ENCODE peak calls at places on chromosomes 12 and 14, in six cellular contexts. B is fibroblast of lung, S is pancreas, I is ovary, A is testis, L is tibial artery. Q is an unnamed sample.

GRCh38 chr14:101103321-101103901 is 199.9 kb upstream of the RTL1 start:
- DNase-seq in B (no peak), S (no peak), I (peak), A (peak), L (no peak), Q (peak)

GRCh38 chr14:77882631-77883030 is 82.7 kb downstream of the ADCK1 start:
- DNase-seq in B (peak), S (no peak), I (no peak), A (no peak), L (no peak), Q (no peak)

GRCh38 chr12:125004621-125005020 is 11.2 kb downstream of the BRI3BP start:
- DNase-seq in B (no peak), S (no peak), I (no peak), A (no peak), L (no peak), Q (no peak)

GRCh38 chr12:11896530-11896929 is 174.2 kb upstream of the BCL2L14 start:
- DNase-seq in B (no peak), S (no peak), I (no peak), A (no peak), L (no peak), Q (no peak)

GRCh38 chr12:32344047-32344446 is 55.3 kb upstream of the FGD4 start:
- DNase-seq in B (no peak), S (no peak), I (no peak), A (no peak), L (no peak), Q (no peak)

GRCh38 chr14:76687611-76688372 is 73.5 kb upstream of the VASH1 start:
- DNase-seq in B (peak), S (peak), I (no peak), A (no peak), L (no peak), Q (peak)

GRCh38 chr12:47281667-47282171 is 202.0 kb upstream of the AMIGO2 start:
- DNase-seq in B (peak), S (no peak), I (no peak), A (no peak), L (no peak), Q (no peak)

GRCh38 chr12:64699504-64700115 is 59.6 kb downstream of the GNS start:
- DNase-seq in B (no peak), S (no peak), I (no peak), A (no peak), L (peak), Q (no peak)

GRCh38 chr14:100372357-100373048 is 49.4 kb downstream of the SLC25A47 start:
- DNase-seq in B (peak), S (no peak), I (no peak), A (no peak), L (no peak), Q (no peak)

GRCh38 chr14:58918066-58918465 is 270.4 kb upstream of the DAAM1 start:
- DNase-seq in B (no peak), S (no peak), I (no peak), A (no peak), L (no peak), Q (no peak)

GRCh38 chr14:76377675-76378074 is 1.7 kb downstream of the ESRRB start:
- DNase-seq in B (no peak), S (no peak), I (no peak), A (no peak), L (no peak), Q (no peak)

GRCh38 chr12:71456316-71456715 is 16.7 kb downstream of the LGR5 start:
- DNase-seq in B (no peak), S (no peak), I (no peak), A (no peak), L (no peak), Q (no peak)

GRCh38 chr12:131167334-131167733 is 213.6 kb downstream of the ADGRD1 start:
- DNase-seq in B (no peak), S (no peak), I (no peak), A (peak), L (no peak), Q (no peak)

GRCh38 chr12:575948-576612 is 87.2 kb downstream of the NINJ2 start:
- DNase-seq in B (peak), S (peak), I (peak), A (peak), L (peak), Q (peak)

GRCh38 chr12:11884661-11885060 is 186.1 kb upstream of the BCL2L14 start:
- DNase-seq in B (no peak), S (no peak), I (no peak), A (no peak), L (no peak), Q (no peak)

GRCh38 chr14:61570188-61570960 is 124.9 kb upstream of the HIF1A start:
- DNase-seq in B (no peak), S (no peak), I (no peak), A (no peak), L (peak), Q (no peak)

GRCh38 chr14:72774894-72775620 is 118.8 kb downstream of the DPF3 start:
- DNase-seq in B (no peak), S (no peak), I (no peak), A (no peak), L (no peak), Q (peak)

GRCh38 chr12:109448272-109448671 is 28.8 kb downstream of the KCTD10 start:
- DNase-seq in B (no peak), S (no peak), I (no peak), A (no peak), L (no peak), Q (no peak)

GRCh38 chr12:72293701-72294100 is 21.5 kb downstream of the TRHDE start:
- DNase-seq in B (no peak), S (no peak), I (no peak), A (no peak), L (no peak), Q (no peak)

GRCh38 chr12:47112679-47113078 is 32.9 kb upstream of the AMIGO2 start:
- DNase-seq in B (no peak), S (no peak), I (no peak), A (no peak), L (no peak), Q (no peak)

GRCh38 chr14:55705651-55706340 is 125.8 kb downstream of the KTN1 start:
- DNase-seq in B (no peak), S (peak), I (no peak), A (no peak), L (no peak), Q (no peak)

GRCh38 chr12:65742481-65742971 is 81.8 kb upstream of the HMGA2 start:
- DNase-seq in B (peak), S (no peak), I (no peak), A (no peak), L (no peak), Q (no peak)

GRCh38 chr14:90132821-90133570 is 71.2 kb downstream of the KCNK13 start:
- DNase-seq in B (no peak), S (no peak), I (no peak), A (no peak), L (no peak), Q (no peak)

GRCh38 chr12:20716037-20716436 is 20.9 kb downstream of the SLCO1C1 start:
- DNase-seq in B (no peak), S (no peak), I (no peak), A (no peak), L (no peak), Q (no peak)

GRCh38 chr12:104360988-104361707 is 57.6 kb downstream of the EID3 start:
- DNase-seq in B (no peak), S (no peak), I (no peak), A (no peak), L (no peak), Q (no peak)

GRCh38 chr14:64639340-64639821 is 64.8 kb upstream of the PLEKHG3 start:
- DNase-seq in B (no peak), S (no peak), I (no peak), A (no peak), L (no peak), Q (no peak)

GRCh38 chr14:72879431-72879830 is 14.5 kb downstream of the DPF3 start:
- DNase-seq in B (no peak), S (no peak), I (no peak), A (no peak), L (no peak), Q (no peak)

GRCh38 chr12:45801625-45802024 is 72.1 kb downstream of the ARID2 start:
- DNase-seq in B (no peak), S (no peak), I (no peak), A (no peak), L (no peak), Q (no peak)

GRCh38 chr12:94650143-94651056 is at the start of gene TMCC3:
- DNase-seq in B (peak), S (peak), I (peak), A (peak), L (peak), Q (no peak)

GRCh38 chr12:71958457-71958856 is 19.8 kb downstream of the TPH2 start:
- DNase-seq in B (peak), S (no peak), I (no peak), A (no peak), L (no peak), Q (no peak)

GRCh38 chr14:94213021-94213420 is 38.9 kb downstream of the PPP4R4 start:
- DNase-seq in B (no peak), S (no peak), I (no peak), A (no peak), L (no peak), Q (no peak)

GRCh38 chr14:62002636-62003035 is 240.4 kb downstream of the SNAPC1 start:
- DNase-seq in B (no peak), S (no peak), I (no peak), A (no peak), L (no peak), Q (no peak)

GRCh38 chr14:21748869-21749303 is 75.3 kb upstream of the OR4E1 start:
- DNase-seq in B (peak), S (peak), I (no peak), A (peak), L (no peak), Q (no peak)

GRCh38 chr14:53640695-53641094 is 315.9 kb downstream of the BMP4 start:
- DNase-seq in B (peak), S (no peak), I (no peak), A (no peak), L (no peak), Q (no peak)

GRCh38 chr14:68018598-68018997 is 199.0 kb downstream of the RAD51B start:
- DNase-seq in B (no peak), S (no peak), I (no peak), A (no peak), L (no peak), Q (no peak)

DNA sequence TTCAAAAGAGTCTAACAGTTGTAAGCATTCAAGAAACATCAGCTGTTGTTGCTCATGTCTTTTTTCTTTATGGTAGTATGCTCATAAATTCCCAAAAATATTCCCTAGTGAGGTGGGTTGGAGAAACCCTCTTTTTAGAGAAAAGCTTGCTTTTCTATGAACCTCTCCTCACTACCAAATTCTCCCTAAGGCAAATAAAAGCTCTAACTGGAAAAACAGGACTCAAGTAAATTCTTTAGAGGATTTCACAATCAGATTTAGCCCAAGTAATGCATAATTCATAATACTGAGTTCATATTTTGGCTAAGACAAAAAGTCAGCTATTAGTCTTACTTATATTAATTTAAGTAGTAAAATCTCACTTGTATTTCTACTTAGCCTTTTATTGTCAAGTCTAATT is 59.1 kb downstream of the DIO2 start:
- DNase-seq in B (no peak), S (no peak), I (no peak), A (no peak), L (no peak), Q (no peak)
- TF ChIP-seq CTCF in B (no peak), S (no peak), I (no peak), A (no peak), L (no peak), Q (no peak)

GRCh38 chr12:68498736-68499135 is 112.0 kb upstream of the RAP1B start:
- DNase-seq in B (no peak), S (no peak), I (no peak), A (no peak), L (no peak), Q (no peak)
- TF ChIP-seq CTCF in B (no peak), S (no peak), I (no peak), A (no peak), L (no peak), Q (no peak)

GRCh38 chr14:91719839-91720238 is 12.0 kb downstream of the CATSPERB start:
- DNase-seq in B (no peak), S (no peak), I (no peak), A (no peak), L (no peak), Q (no peak)

GRCh38 chr14:91716999-91717398 is 14.9 kb downstream of the CATSPERB start:
- DNase-seq in B (no peak), S (no peak), I (no peak), A (no peak), L (no peak), Q (no peak)

DNA sequence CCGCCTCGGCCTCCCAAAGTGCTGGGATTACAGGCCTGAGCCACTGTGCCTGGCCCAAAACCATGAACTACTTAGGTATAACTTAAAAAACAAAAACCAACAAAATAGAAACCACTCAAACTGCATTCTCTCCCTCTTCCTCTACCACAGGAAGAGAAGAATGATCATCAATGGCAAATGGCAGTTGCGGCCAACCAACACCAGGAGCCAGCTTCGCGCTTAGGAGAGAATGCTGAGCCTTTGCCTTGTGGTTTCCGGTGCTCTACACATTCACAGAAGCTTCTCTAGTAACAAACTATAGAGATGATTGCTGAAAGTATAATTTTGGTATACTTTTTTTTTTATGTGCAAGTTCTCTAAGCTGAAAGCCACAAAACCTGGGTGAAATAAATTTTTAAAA is 17.1 kb downstream of the CATSPERB start:
- DNase-seq in B (no peak), S (no peak), I (no peak), A (no peak), L (no peak), Q (no peak)
- TF ChIP-seq CTCF in B (no peak), S (no peak), I (no peak), A (no peak), L (no peak), Q (no peak)

GRCh38 chr14:99312106-99312505 is 40.1 kb upstream of the BCL11B start:
- DNase-seq in B (no peak), S (no peak), I (no peak), A (no peak), L (no peak), Q (no peak)

GRCh38 chr14:99315197-99315596 is 43.2 kb upstream of the BCL11B start:
- DNase-seq in B (no peak), S (no peak), I (no peak), A (no peak), L (no peak), Q (no peak)

GRCh38 chr14:99316281-99317163 is 44.5 kb upstream of the BCL11B start:
- DNase-seq in B (no peak), S (no peak), I (no peak), A (no peak), L (no peak), Q (no peak)

GRCh38 chr14:99313234-99313633 is 41.2 kb upstream of the BCL11B start:
- DNase-seq in B (no peak), S (no peak), I (no peak), A (no peak), L (no peak), Q (no peak)

GRCh38 chr14:99314623-99315022 is 42.6 kb upstream of the BCL11B start:
- DNase-seq in B (no peak), S (no peak), I (no peak), A (no peak), L (no peak), Q (no peak)
- TF ChIP-seq CTCF in B (no peak), S (no peak), I (no peak), A (no peak), L (no peak), Q (no peak)

DNA sequence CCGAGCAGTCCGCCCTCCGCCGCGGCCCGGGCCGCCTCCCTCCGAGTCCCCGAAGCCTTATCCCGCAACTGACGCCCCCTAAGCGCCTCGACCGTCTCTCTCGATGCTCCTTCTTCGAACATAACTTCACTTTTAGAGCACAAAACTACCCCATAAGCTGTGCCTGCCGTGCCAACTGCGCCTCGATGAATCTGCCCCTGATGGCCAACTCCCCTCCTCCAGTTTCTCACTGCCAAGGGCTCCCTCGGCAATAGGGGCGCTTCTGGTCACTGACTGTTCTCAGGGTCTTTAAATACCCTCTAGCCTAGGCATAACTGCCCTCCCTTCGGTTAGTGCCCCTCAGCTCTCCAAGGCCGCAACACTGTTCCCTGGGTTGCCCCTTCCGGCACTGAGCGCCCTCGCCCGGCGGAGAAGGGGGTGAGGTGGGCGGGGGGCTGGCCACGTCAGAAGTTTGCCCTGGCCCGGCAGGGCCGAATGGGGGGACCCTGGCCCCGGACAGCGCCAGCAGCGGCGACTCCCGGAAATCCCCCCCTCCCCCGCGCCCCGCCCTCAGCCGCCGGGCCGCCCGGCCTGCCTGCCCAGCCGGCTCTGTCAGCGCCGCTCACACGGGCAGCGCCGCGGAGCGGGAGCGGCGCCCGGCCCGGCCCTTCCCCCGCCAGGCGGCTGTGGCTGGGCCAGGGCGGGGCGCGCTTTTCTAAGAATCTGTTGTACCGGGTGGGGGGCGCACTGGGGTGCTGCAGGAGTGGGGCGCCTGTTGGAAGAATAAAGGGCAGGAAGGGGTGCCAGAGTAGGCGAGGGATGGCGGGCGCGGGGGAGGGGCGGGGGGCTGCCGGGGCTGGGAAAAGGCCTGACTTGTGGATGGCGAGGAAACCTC is 10.6 kb downstream of the RARG start:
- DNase-seq in B (peak), S (peak), I (peak), A (peak), L (peak), Q (peak)
- TF ChIP-seq CTCF in B (peak), S (no peak), I (peak), A (no peak), L (no peak), Q (peak)

GRCh38 chr12:50745861-50746260 is 18.0 kb upstream of the ATF1 start:
- DNase-seq in B (no peak), S (no peak), I (no peak), A (no peak), L (no peak), Q (peak)

GRCh38 chr12:50740307-50740706 is 23.6 kb upstream of the ATF1 start:
- DNase-seq in B (no peak), S (no peak), I (no peak), A (no peak), L (no peak), Q (no peak)

GRCh38 chr12:50747817-50748216 is 16.1 kb upstream of the ATF1 start:
- DNase-seq in B (no peak), S (no peak), I (no peak), A (no peak), L (no peak), Q (peak)

GRCh38 chr12:50739611-50740010 is 24.3 kb upstream of the ATF1 start:
- DNase-seq in B (no peak), S (no peak), I (no peak), A (no peak), L (no peak), Q (no peak)

GRCh38 chr12:50742776-50743175 is 21.1 kb upstream of the ATF1 start:
- DNase-seq in B (no peak), S (no peak), I (no peak), A (no peak), L (no peak), Q (no peak)
- TF ChIP-seq CTCF in B (no peak), S (no peak), I (no peak), A (no peak), L (no peak), Q (no peak)